ENCODE peak calls at places on chromosome 3, in six cellular contexts. H, M, Z, F, V and N are unnamed samples. For H3K36me3, the result is how much of the 10 kb centered on the place peaks cover.

GRCh38 chr3:51384145-51384729 is 854 bp upstream of the MANF start:
- DNase-seq in H (no peak), M (peak), Z (no peak), F (no peak), V (no peak), N (peak)

GRCh38 chr3:65060904-65061303 is 373.1 kb upstream of the ADAMTS9 start:
- DNase-seq in H (no peak), M (no peak), Z (no peak), F (no peak), V (no peak), N (no peak)

GRCh38 chr3:53269888-53270880 is 14.4 kb upstream of the TKT start:
- DNase-seq in H (no peak), M (peak), Z (peak), F (peak), V (peak), N (peak)

GRCh38 chr3:55570361-55570760 is 83.3 kb upstream of the WNT5A start:
- DNase-seq in H (no peak), M (no peak), Z (no peak), F (no peak), V (no peak), N (no peak)

GRCh38 chr3:187802928-187803259 is 57.6 kb upstream of the BCL6 start:
- DNase-seq in H (peak), M (no peak), Z (no peak), F (no peak), V (no peak), N (no peak)

GRCh38 chr3:132772252-132772651 is 50.0 kb upstream of the NPHP3 start:
- DNase-seq in H (no peak), M (no peak), Z (no peak), F (no peak), V (no peak), N (no peak)

GRCh38 chr3:160686955-160687535 is 10.1 kb downstream of the ARL14 start:
- DNase-seq in H (no peak), M (peak), Z (no peak), F (peak), V (no peak), N (no peak)

GRCh38 chr3:63762180-63762579 is 56.9 kb upstream of the C3orf49 start:
- DNase-seq in H (no peak), M (no peak), Z (no peak), F (no peak), V (no peak), N (no peak)

GRCh38 chr3:37708789-37709188 is 152.9 kb upstream of the CTDSPL start:
- DNase-seq in H (no peak), M (no peak), Z (no peak), F (no peak), V (no peak), N (no peak)

GRCh38 chr3:126397610-126398422 is 3.1 kb downstream of the CFAP100 start:
- DNase-seq in H (no peak), M (no peak), Z (no peak), F (no peak), V (no peak), N (no peak)

GRCh38 chr3:27596334-27596841 is 112.2 kb upstream of the SLC4A7 start:
- DNase-seq in H (no peak), M (no peak), Z (no peak), F (peak), V (no peak), N (no peak)

GRCh38 chr3:127685708-127686511 is 13.2 kb downstream of the ABTB1 start:
- DNase-seq in H (no peak), M (no peak), Z (no peak), F (no peak), V (no peak), N (no peak)

GRCh38 chr3:193389335-193389734 is 10.8 kb upstream of the ATP13A5 start:
- DNase-seq in H (no peak), M (peak), Z (no peak), F (no peak), V (no peak), N (no peak)
- H3K4me3 ChIP-seq in H (no peak), M (no peak), Z (no peak), F (no peak), V (no peak), N (no peak)

DNA sequence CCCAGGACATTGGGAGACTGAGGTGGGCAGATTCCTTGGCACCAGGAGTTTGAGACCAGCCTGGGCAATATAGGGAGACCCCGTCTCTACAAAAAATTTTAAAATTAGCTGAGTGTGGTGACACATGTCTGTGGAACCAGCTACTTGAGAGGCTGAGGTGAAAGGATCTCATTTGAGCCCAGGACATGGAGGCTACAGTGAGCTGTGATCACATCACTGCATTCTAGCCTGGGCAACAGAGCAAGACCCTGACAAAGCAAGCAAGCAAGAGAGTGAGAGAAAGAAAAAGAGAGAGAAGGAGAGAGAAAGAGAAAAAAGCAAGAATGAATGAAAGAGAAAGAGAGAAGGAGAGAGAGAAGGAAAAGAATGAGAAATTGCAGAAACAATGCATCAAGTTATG is 52.1 kb upstream of the CSPG5 start:
- DNase-seq in H (no peak), M (no peak), Z (no peak), F (no peak), V (no peak), N (no peak)
- H3K36me3 ChIP-seq in H (half or more), M (half or more), Z (under half), F (under half), V (under half), N (half or more)

GRCh38 chr3:171799501-171799900 is 10.8 kb downstream of the PLD1 start:
- DNase-seq in H (no peak), M (no peak), Z (no peak), F (no peak), V (no peak), N (no peak)

GRCh38 chr3:171797265-171797679 is 13.0 kb downstream of the PLD1 start:
- DNase-seq in H (no peak), M (peak), Z (no peak), F (no peak), V (no peak), N (no peak)

GRCh38 chr3:171796625-171797264 is 13.5 kb downstream of the PLD1 start:
- DNase-seq in H (no peak), M (no peak), Z (no peak), F (no peak), V (no peak), N (no peak)

GRCh38 chr3:171801738-171802600 is 8.3 kb downstream of the PLD1 start:
- DNase-seq in H (no peak), M (no peak), Z (no peak), F (peak), V (no peak), N (no peak)

GRCh38 chr3:171797873-171798272 is 12.4 kb downstream of the PLD1 start:
- DNase-seq in H (no peak), M (peak), Z (no peak), F (no peak), V (no peak), N (no peak)
- H3K27ac ChIP-seq in H (no peak), M (no peak), Z (no peak), F (no peak), V (peak), N (no peak)

GRCh38 chr3:44339990-44340389 is 1.4 kb downstream of the TCAIM start:
- DNase-seq in H (no peak), M (no peak), Z (no peak), F (no peak), V (no peak), N (no peak)
- H3K4me3 ChIP-seq in H (peak), M (peak), Z (peak), F (peak), V (no peak), N (peak)